ENCODE peak calls at places on chromosomes 7 and 10, in nine cellular contexts. N is A549; H is anterior cingulate cortex; C is mammary epithelial cell; M is non-pigmented ciliary epithelial cell; X is H54; O is ovary; D is CD8-positive, alpha-beta memory T cell; S is GM13976. Q is an unnamed sample.

GRCh38 chr7:2708547-2709310 is 20.7 kb downstream of the AMZ1 start:
- DNase-seq in N (no peak), S (no peak), O (no peak), C (no peak), H (no peak), D (no peak), M (no peak), X (no peak), Q (no peak)

GRCh38 chr10:116632831-116633600 is 12.3 kb downstream of the PNLIPRP2 start:
- DNase-seq in S (no peak), M (no peak), N (no peak), D (no peak), H (no peak), O (no peak), X (no peak), C (no peak), Q (no peak)

GRCh38 chr10:126041804-126042231 is 145.5 kb downstream of the FANK1 start:
- DNase-seq in H (peak), N (peak), X (no peak), S (peak), M (no peak), C (peak), O (no peak), D (peak), Q (no peak)

GRCh38 chr7:1987084-1987535 is 245.6 kb downstream of the MAD1L1 start:
- DNase-seq in M (no peak), D (no peak), X (no peak), C (no peak), H (no peak), S (no peak), N (no peak), O (no peak), Q (no peak)

GRCh38 chr10:23095966-23096813 is 811 bp downstream of the MSRB2 start:
- DNase-seq in M (no peak), N (peak), S (peak), H (no peak), C (peak), X (peak), O (peak), D (peak), Q (no peak)

GRCh38 chr7:124840435-124840834 is 74.8 kb upstream of the GPR37 start:
- DNase-seq in X (no peak), M (no peak), O (no peak), N (peak), D (no peak), C (no peak), H (no peak), S (no peak), Q (no peak)

GRCh38 chr10:48568131-48568530 is 36.7 kb downstream of the ARHGAP22 start:
- DNase-seq in X (no peak), N (no peak), S (no peak), H (no peak), O (no peak), M (no peak), C (no peak), D (no peak), Q (no peak)

GRCh38 chr7:7989133-7989984 is 20.8 kb downstream of the GLCCI1 start:
- DNase-seq in X (no peak), M (no peak), N (no peak), O (no peak), D (no peak), S (no peak), H (no peak), C (no peak), Q (no peak)

GRCh38 chr7:129568240-129568639 is 43.3 kb upstream of the NRF1 start:
- DNase-seq in D (no peak), H (no peak), O (no peak), C (no peak), M (no peak), X (no peak), N (no peak), S (no peak), Q (no peak)

GRCh38 chr7:8442814-8443304 is 9.4 kb downstream of the NXPH1 start:
- DNase-seq in O (no peak), H (no peak), M (no peak), S (peak), D (no peak), X (no peak), C (peak), N (no peak), Q (peak)

Q was measured in NCI-H2227 treated with DMSO at 0.1 percent for 48 hours.